ENCODE peak calls at places on chromosome 13, in eight cellular contexts. One of them, this sample, is unnamed.
A peak's percentile ranks its signal among the peaks of the same experiment; 100 is the strongest.

GRCh38 chr13:50757021-50757420 is 86.5 kb downstream of the DLEU7 start:
- DNase-seq in lung: no peak
- DNase-seq in A549: no peak
- DNase-seq in IMR-90: no peak
- DNase-seq in AG04450: no peak
- DNase-seq in CD8-positive, alpha-beta memory T cell: no peak
- DNase-seq in osteoblast: no peak
- DNase-seq in adrenal gland: no peak
- DNase-seq in this sample: no peak

GRCh38 chr13:100315522-100315921 is 226.6 kb downstream of the PCCA start:
- DNase-seq in AG04450: no peak
- DNase-seq in adrenal gland: no peak
- DNase-seq in lung: no peak
- DNase-seq in CD8-positive, alpha-beta memory T cell: no peak
- DNase-seq in IMR-90: no peak
- DNase-seq in A549: no peak
- DNase-seq in osteoblast: no peak
- DNase-seq in this sample: no peak

GRCh38 chr13:101449971-101450748 is 2.3 kb upstream of the ITGBL1 start:
- DNase-seq in IMR-90: peak; percentile 93
- DNase-seq in CD8-positive, alpha-beta memory T cell: no peak
- DNase-seq in A549: peak; percentile 81
- DNase-seq in lung: no peak
- DNase-seq in adrenal gland: no peak
- DNase-seq in AG04450: peak; percentile 65
- DNase-seq in osteoblast: peak; percentile 86
- DNase-seq in this sample: no peak

GRCh38 chr13:34044660-34045080 is 226.7 kb downstream of the RFC3 start:
- DNase-seq in lung: no peak
- DNase-seq in IMR-90: peak; percentile 33
- DNase-seq in osteoblast: peak; percentile 37
- DNase-seq in adrenal gland: no peak
- DNase-seq in A549: peak; percentile 75
- DNase-seq in AG04450: peak; percentile 18
- DNase-seq in CD8-positive, alpha-beta memory T cell: no peak
- DNase-seq in this sample: no peak

GRCh38 chr13:33722216-33722900 is 95.6 kb upstream of the RFC3 start:
- DNase-seq in A549: no peak
- DNase-seq in CD8-positive, alpha-beta memory T cell: no peak
- DNase-seq in IMR-90: peak; percentile 7
- DNase-seq in lung: no peak
- DNase-seq in adrenal gland: no peak
- DNase-seq in osteoblast: no peak
- DNase-seq in AG04450: no peak
- DNase-seq in this sample: no peak

GRCh38 chr13:48156466-48156865 is 61.6 kb upstream of the MED4 start:
- DNase-seq in IMR-90: no peak
- DNase-seq in osteoblast: peak; percentile 22
- DNase-seq in adrenal gland: no peak
- DNase-seq in A549: no peak
- DNase-seq in lung: no peak
- DNase-seq in CD8-positive, alpha-beta memory T cell: peak; percentile 83
- DNase-seq in AG04450: no peak
- DNase-seq in this sample: peak; percentile 21

GRCh38 chr13:35926859-35927530 is 204.2 kb downstream of the DCLK1 start:
- DNase-seq in AG04450: no peak
- DNase-seq in osteoblast: peak; percentile 9
- DNase-seq in lung: no peak
- DNase-seq in CD8-positive, alpha-beta memory T cell: no peak
- DNase-seq in IMR-90: peak; percentile 30
- DNase-seq in adrenal gland: no peak
- DNase-seq in A549: no peak
- DNase-seq in this sample: no peak

GRCh38 chr13:23921451-23921888 is 24.2 kb upstream of the C1QTNF9B start:
- DNase-seq in osteoblast: no peak
- DNase-seq in adrenal gland: no peak
- DNase-seq in A549: peak; percentile 16
- DNase-seq in IMR-90: peak; percentile 66
- DNase-seq in AG04450: peak; percentile 6
- DNase-seq in lung: no peak
- DNase-seq in CD8-positive, alpha-beta memory T cell: peak; percentile 21
- DNase-seq in this sample: no peak

GRCh38 chr13:35768551-35768950 is 292.1 kb upstream of the MAB21L1 start:
- DNase-seq in AG04450: no peak
- DNase-seq in adrenal gland: no peak
- DNase-seq in CD8-positive, alpha-beta memory T cell: no peak
- DNase-seq in lung: no peak
- DNase-seq in A549: no peak
- DNase-seq in osteoblast: peak; percentile 35
- DNase-seq in IMR-90: peak; percentile 76
- DNase-seq in this sample: no peak

GRCh38 chr13:100533588-100534041 is 55.0 kb downstream of the GGACT start:
- DNase-seq in A549: no peak
- DNase-seq in adrenal gland: no peak
- DNase-seq in IMR-90: no peak
- DNase-seq in CD8-positive, alpha-beta memory T cell: no peak
- DNase-seq in lung: no peak
- DNase-seq in AG04450: no peak
- DNase-seq in osteoblast: peak; percentile 66
- DNase-seq in this sample: no peak

GRCh38 chr13:27923794-27924528 is 4.2 kb downstream of the PDX1 start:
- DNase-seq in IMR-90: no peak
- DNase-seq in osteoblast: no peak
- DNase-seq in CD8-positive, alpha-beta memory T cell: no peak
- DNase-seq in A549: no peak
- DNase-seq in adrenal gland: no peak
- DNase-seq in AG04450: no peak
- DNase-seq in lung: no peak
- DNase-seq in this sample: no peak

GRCh38 chr13:44198826-44199225 is 174.8 kb upstream of the SERP2 start:
- DNase-seq in IMR-90: no peak
- DNase-seq in A549: no peak
- DNase-seq in adrenal gland: no peak
- DNase-seq in CD8-positive, alpha-beta memory T cell: no peak
- DNase-seq in osteoblast: no peak
- DNase-seq in AG04450: no peak
- DNase-seq in lung: no peak
- DNase-seq in this sample: no peak

GRCh38 chr13:94813920-94814500 is 101.7 kb upstream of the SOX21 start:
- DNase-seq in adrenal gland: no peak
- DNase-seq in CD8-positive, alpha-beta memory T cell: no peak
- DNase-seq in AG04450: no peak
- DNase-seq in A549: no peak
- DNase-seq in lung: no peak
- DNase-seq in IMR-90: no peak
- DNase-seq in osteoblast: no peak
- DNase-seq in this sample: no peak

GRCh38 chr13:111951982-111952565 is 114.9 kb upstream of the SOX1 start:
- DNase-seq in osteoblast: no peak
- DNase-seq in CD8-positive, alpha-beta memory T cell: no peak
- DNase-seq in IMR-90: no peak
- DNase-seq in lung: no peak
- DNase-seq in A549: no peak
- DNase-seq in AG04450: no peak
- DNase-seq in adrenal gland: no peak
- DNase-seq in this sample: no peak

GRCh38 chr13:28626266-28626665 is 32.7 kb upstream of the POMP start:
- DNase-seq in adrenal gland: no peak
- DNase-seq in A549: no peak
- DNase-seq in lung: no peak
- DNase-seq in CD8-positive, alpha-beta memory T cell: no peak
- DNase-seq in AG04450: no peak
- DNase-seq in IMR-90: no peak
- DNase-seq in osteoblast: no peak
- DNase-seq in this sample: no peak

GRCh38 chr13:112510002-112510780 is 77.8 kb downstream of the TUBGCP3 start:
- DNase-seq in lung: peak; percentile 46
- DNase-seq in osteoblast: peak; percentile 90
- DNase-seq in A549: peak; percentile 72
- DNase-seq in IMR-90: peak; percentile 71
- DNase-seq in adrenal gland: peak; percentile 38
- DNase-seq in AG04450: peak; percentile 23
- DNase-seq in CD8-positive, alpha-beta memory T cell: no peak
- DNase-seq in this sample: no peak

GRCh38 chr13:82092312-82092711 is 1751.4 kb upstream of the SPRY2 start:
- DNase-seq in lung: no peak
- DNase-seq in CD8-positive, alpha-beta memory T cell: no peak
- DNase-seq in osteoblast: no peak
- DNase-seq in A549: no peak
- DNase-seq in adrenal gland: no peak
- DNase-seq in IMR-90: no peak
- DNase-seq in AG04450: no peak
- DNase-seq in this sample: no peak

GRCh38 chr13:76886292-76887061 is at the start of gene KCTD12:
- DNase-seq in osteoblast: peak; percentile 90
- DNase-seq in lung: peak; percentile 87
- DNase-seq in A549: peak; percentile 72
- DNase-seq in adrenal gland: peak; percentile 79
- DNase-seq in CD8-positive, alpha-beta memory T cell: peak; percentile 84
- DNase-seq in IMR-90: peak; percentile 73
- DNase-seq in AG04450: no peak
- DNase-seq in this sample: peak; percentile 96

GRCh38 chr13:65844266-65844841 is 1385.8 kb downstream of the PCDH9 start:
- DNase-seq in A549: no peak
- DNase-seq in lung: no peak
- DNase-seq in osteoblast: no peak
- DNase-seq in AG04450: no peak
- DNase-seq in adrenal gland: no peak
- DNase-seq in IMR-90: no peak
- DNase-seq in CD8-positive, alpha-beta memory T cell: no peak
- DNase-seq in this sample: no peak

DNA sequence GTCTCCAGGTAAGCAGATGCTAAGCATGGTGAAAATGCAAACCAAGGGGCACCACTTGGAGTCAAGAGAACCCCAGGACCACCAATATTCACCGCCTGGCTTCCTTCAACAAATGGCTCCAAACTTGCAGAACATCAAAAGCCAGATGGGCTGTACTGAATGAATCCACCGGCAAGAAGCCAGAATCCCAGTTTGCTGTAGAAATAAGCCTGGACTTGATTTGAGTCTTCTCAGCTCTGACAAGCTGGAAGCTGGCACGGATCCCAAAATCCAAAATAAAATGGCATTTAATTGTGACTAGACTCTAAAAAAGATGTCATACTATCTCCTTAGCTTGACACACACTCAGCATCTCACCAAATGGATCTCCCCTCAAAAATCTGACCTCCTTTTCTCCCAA is 11.9 kb downstream of the EFNB2 start:
- DNase-seq in adrenal gland: no peak
- DNase-seq in A549: no peak
- DNase-seq in CD8-positive, alpha-beta memory T cell: no peak
- DNase-seq in osteoblast: no peak
- DNase-seq in IMR-90: no peak
- DNase-seq in AG04450: no peak
- DNase-seq in lung: no peak
- DNase-seq in this sample: no peak
- H3K27ac ChIP-seq in adrenal gland: no peak overlapping the region
- H3K27ac ChIP-seq in A549: no peak overlapping the region
- H3K27ac ChIP-seq in CD8-positive, alpha-beta memory T cell: no peak overlapping the region
- H3K27ac ChIP-seq in osteoblast: no peak overlapping the region
- H3K27ac ChIP-seq in IMR-90: no peak overlapping the region
- H3K27ac ChIP-seq in AG04450: no peak overlapping the region
- H3K27ac ChIP-seq in lung: peak overlapping the region; percentile 45
- H3K27ac ChIP-seq in this sample: no peak overlapping the region

DNA sequence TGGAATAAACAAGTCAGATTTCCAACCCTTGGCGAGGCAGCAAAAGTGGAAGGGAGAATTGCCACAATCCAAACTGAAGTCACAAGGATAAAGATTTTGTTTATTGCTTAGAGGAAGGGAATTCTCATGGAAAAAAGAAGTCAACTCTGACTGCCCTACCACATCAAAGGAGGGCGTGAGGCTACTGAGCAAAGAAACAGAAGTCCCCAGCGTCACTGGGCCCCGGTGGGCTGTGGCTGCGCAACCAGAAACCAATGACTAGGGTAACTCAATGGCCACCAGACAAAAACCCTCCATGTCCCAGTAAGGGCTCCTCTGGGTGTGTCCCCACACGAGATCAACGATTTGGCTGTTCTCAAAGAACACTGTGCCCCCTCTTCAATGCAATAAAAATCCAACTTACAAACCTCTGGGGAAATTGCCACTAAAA is 80.7 kb downstream of the STK24 start:
- DNase-seq in lung: no peak
- DNase-seq in CD8-positive, alpha-beta memory T cell: no peak
- DNase-seq in osteoblast: no peak
- DNase-seq in AG04450: no peak
- DNase-seq in A549: no peak
- DNase-seq in IMR-90: peak; percentile 46
- DNase-seq in adrenal gland: no peak
- DNase-seq in this sample: no peak
- H3K27ac ChIP-seq in lung: peak overlapping the region; percentile 82
- H3K27ac ChIP-seq in CD8-positive, alpha-beta memory T cell: no peak overlapping the region
- H3K27ac ChIP-seq in osteoblast: peak overlapping the region; percentile 60
- H3K27ac ChIP-seq in AG04450: peak overlapping the region; percentile 54
- H3K27ac ChIP-seq in A549: peak overlapping the region; percentile 67
- H3K27ac ChIP-seq in IMR-90: peak overlapping the region; percentile 72
- H3K27ac ChIP-seq in adrenal gland: peak overlapping the region; percentile 21
- H3K27ac ChIP-seq in this sample: no peak overlapping the region

GRCh38 chr13:110445183-110445582 is 116.3 kb downstream of the RAB20 start:
- DNase-seq in CD8-positive, alpha-beta memory T cell: no peak
- DNase-seq in A549: no peak
- DNase-seq in lung: no peak
- DNase-seq in IMR-90: peak; percentile 77
- DNase-seq in adrenal gland: no peak
- DNase-seq in osteoblast: no peak
- DNase-seq in AG04450: no peak
- DNase-seq in this sample: no peak

GRCh38 chr13:110444226-110444653 is 117.3 kb downstream of the RAB20 start:
- DNase-seq in A549: no peak
- DNase-seq in osteoblast: peak; percentile 67
- DNase-seq in IMR-90: peak; percentile 20
- DNase-seq in lung: no peak
- DNase-seq in CD8-positive, alpha-beta memory T cell: no peak
- DNase-seq in adrenal gland: peak; percentile 39
- DNase-seq in AG04450: no peak
- DNase-seq in this sample: no peak

GRCh38 chr13:110443633-110444225 is 117.8 kb downstream of the RAB20 start:
- DNase-seq in lung: no peak
- DNase-seq in A549: no peak
- DNase-seq in AG04450: no peak
- DNase-seq in adrenal gland: no peak
- DNase-seq in IMR-90: no peak
- DNase-seq in osteoblast: no peak
- DNase-seq in CD8-positive, alpha-beta memory T cell: no peak
- DNase-seq in this sample: no peak

GRCh38 chr13:110440946-110441731 is 120.4 kb downstream of the RAB20 start:
- DNase-seq in adrenal gland: no peak
- DNase-seq in lung: no peak
- DNase-seq in osteoblast: no peak
- DNase-seq in AG04450: no peak
- DNase-seq in CD8-positive, alpha-beta memory T cell: no peak
- DNase-seq in A549: no peak
- DNase-seq in IMR-90: no peak
- DNase-seq in this sample: no peak

GRCh38 chr13:110442946-110443632 is 118.4 kb downstream of the RAB20 start:
- DNase-seq in AG04450: no peak
- DNase-seq in osteoblast: peak; percentile 92
- DNase-seq in lung: no peak
- DNase-seq in CD8-positive, alpha-beta memory T cell: no peak
- DNase-seq in IMR-90: peak; percentile 75
- DNase-seq in A549: no peak
- DNase-seq in adrenal gland: no peak
- DNase-seq in this sample: no peak
- H3K27ac ChIP-seq in AG04450: no peak overlapping the region
- H3K27ac ChIP-seq in osteoblast: peak overlapping the region; percentile 71
- H3K27ac ChIP-seq in lung: no peak overlapping the region
- H3K27ac ChIP-seq in CD8-positive, alpha-beta memory T cell: no peak overlapping the region
- H3K27ac ChIP-seq in IMR-90: peak overlapping the region; percentile 45
- H3K27ac ChIP-seq in A549: no peak overlapping the region
- H3K27ac ChIP-seq in adrenal gland: no peak overlapping the region
- H3K27ac ChIP-seq in this sample: peak overlapping the region; percentile 73

GRCh38 chr13:20102776-20103175 is 58.1 kb downstream of the GJA3 start:
- DNase-seq in osteoblast: no peak
- DNase-seq in A549: no peak
- DNase-seq in adrenal gland: no peak
- DNase-seq in CD8-positive, alpha-beta memory T cell: no peak
- DNase-seq in lung: no peak
- DNase-seq in AG04450: no peak
- DNase-seq in IMR-90: no peak
- DNase-seq in this sample: no peak
- H3K27ac ChIP-seq in osteoblast: no peak overlapping the region
- H3K27ac ChIP-seq in A549: no peak overlapping the region
- H3K27ac ChIP-seq in adrenal gland: no peak overlapping the region
- H3K27ac ChIP-seq in CD8-positive, alpha-beta memory T cell: no peak overlapping the region
- H3K27ac ChIP-seq in lung: no peak overlapping the region
- H3K27ac ChIP-seq in AG04450: no peak overlapping the region
- H3K27ac ChIP-seq in IMR-90: no peak overlapping the region
- H3K27ac ChIP-seq in this sample: no peak overlapping the region

This sample was measured in heart left ventricle.